ENCODE peak calls at places on chromosomes 1 and 21, in nine cellular contexts. T, U, H, I, K, M, V, W and J are unnamed samples.

GRCh38 chr1:24123611-24124010 is 11.7 kb upstream of the MYOM3 start:
- DNase-seq in K (no peak), V (no peak), H (no peak), U (no peak), I (peak; percentile 44), W (no peak), M (no peak), T (no peak), J (no peak)

GRCh38 chr1:116772648-116773045 is 18.4 kb downstream of the CD2 start:
- DNase-seq in H (peak; percentile 34), V (no peak), U (no peak), K (no peak), T (no peak), I (no peak), W (no peak), M (no peak), J (peak; percentile 72)

GRCh38 chr1:113983826-113984225 is 4.6 kb downstream of the OLFML3 start:
- DNase-seq in V (no peak), I (no peak), U (no peak), H (no peak), T (no peak), M (no peak), W (no peak), K (no peak), J (no peak)

GRCh38 chr1:175219774-175220173 is 27.2 kb upstream of the KIAA0040 start:
- DNase-seq in K (no peak), I (no peak), M (no peak), U (no peak), V (no peak), T (no peak), H (no peak), W (peak; percentile 52), J (no peak)

GRCh38 chr1:89126234-89126580 is 293 bp upstream of the GBP2 start:
- DNase-seq in W (no peak), T (no peak), M (no peak), H (no peak), U (no peak), I (no peak), V (no peak), K (no peak), J (no peak)

GRCh38 chr1:221435510-221435909 is 306.4 kb downstream of the DUSP10 start:
- DNase-seq in U (no peak), K (no peak), V (peak; percentile 85), I (no peak), W (peak; percentile 54), T (no peak), H (peak; percentile 85), M (no peak), J (peak; percentile 45)

GRCh38 chr1:3625151-3625907 is 514 bp downstream of the TPRG1L start:
- DNase-seq in W (no peak), K (no peak), H (peak; percentile 57), V (peak; percentile 57), M (peak; percentile 22), I (no peak), U (peak; percentile 69), T (peak; percentile 41), J (peak; percentile 41)

GRCh38 chr1:118842462-118843201 is 145.5 kb downstream of the TBX15 start:
- DNase-seq in I (peak; percentile 65), T (peak; percentile 71), W (no peak), H (no peak), V (no peak), M (no peak), K (peak; percentile 31), U (peak; percentile 22), J (peak; percentile 8)

GRCh38 chr1:24735619-24736375 is 9.4 kb upstream of the CLIC4 start:
- DNase-seq in I (peak; percentile 35), M (no peak), W (peak; percentile 42), V (peak; percentile 55), H (peak; percentile 88), K (no peak), U (no peak), T (peak; percentile 30), J (no peak)

GRCh38 chr1:5513179-5513578 is 479.0 kb downstream of the NPHP4 start:
- DNase-seq in V (no peak), W (no peak), U (no peak), K (no peak), H (no peak), I (no peak), M (no peak), T (no peak), J (no peak)

GRCh38 chr1:224623310-224623714 is 7.2 kb downstream of the CNIH3 start:
- DNase-seq in T (no peak), W (no peak), K (no peak), V (peak; percentile 68), M (no peak), H (no peak), I (no peak), U (no peak), J (no peak)

GRCh38 chr1:32073387-32074229 is 869 bp downstream of the TMEM39B start:
- DNase-seq in M (no peak), V (no peak), W (no peak), H (no peak), T (no peak), U (no peak), I (peak; percentile 53), K (no peak), J (no peak)

GRCh38 chr1:15218287-15219279 is 28.4 kb upstream of the FHAD1 start:
- DNase-seq in K (peak; percentile 37), W (no peak), U (no peak), M (no peak), H (peak; percentile 61), T (no peak), I (peak; percentile 55), V (peak; percentile 70), J (peak; percentile 68)

GRCh38 chr21:9759972-9760371 is 761.4 kb upstream of the TPTE start:
- DNase-seq in H (no peak), U (no peak), W (no peak), I (no peak), T (no peak), K (no peak), M (no peak), V (no peak), J (no peak)

GRCh38 chr1:33641099-33641830 is 168.8 kb downstream of the ZSCAN20 start:
- DNase-seq in K (no peak), T (peak; percentile 4), V (peak; percentile 58), I (no peak), M (no peak), U (no peak), H (peak; percentile 5), W (peak; percentile 14), J (no peak)

GRCh38 chr21:28827422-28827821 is 165.3 kb downstream of the LTN1 start:
- DNase-seq in K (no peak), V (no peak), U (no peak), W (no peak), I (no peak), T (no peak), M (no peak), H (no peak), J (no peak)

GRCh38 chr21:27480841-27481261 is 514.0 kb upstream of the ADAMTS5 start:
- DNase-seq in K (no peak), W (no peak), M (no peak), I (no peak), H (peak; percentile 33), V (peak; percentile 46), U (no peak), T (no peak), J (no peak)

GRCh38 chr1:217014066-217014465 is 290.8 kb upstream of the ESRRG start:
- DNase-seq in W (no peak), M (no peak), K (no peak), V (no peak), H (no peak), T (peak; percentile 18), U (no peak), I (no peak), J (no peak)

GRCh38 chr1:160836981-160837557 is 25.6 kb downstream of the CD244 start:
- DNase-seq in M (no peak), U (no peak), W (no peak), I (no peak), H (peak; percentile 66), K (no peak), T (no peak), V (no peak), J (no peak)

GRCh38 chr1:238960071-238960470 is 426.3 kb upstream of the CHRM3 start:
- DNase-seq in I (no peak), V (peak; percentile 33), M (no peak), W (no peak), K (no peak), H (peak; percentile 76), T (no peak), U (no peak), J (no peak)

GRCh38 chr1:14118691-14119485 is 418.9 kb downstream of the PRDM2 start:
- DNase-seq in U (no peak), W (no peak), T (no peak), I (no peak), K (no peak), H (peak; percentile 31), M (no peak), V (no peak), J (no peak)

GRCh38 chr21:17848228-17848627 is 29.1 kb upstream of the C21orf91 start:
- DNase-seq in I (no peak), T (no peak), W (no peak), K (no peak), H (peak; percentile 84), U (peak; percentile 11), M (no peak), V (peak; percentile 99), J (no peak)

GRCh38 chr1:8318436-8318835 is 522 bp downstream of the SLC45A1 start:
- DNase-seq in I (no peak), K (no peak), U (no peak), H (no peak), W (no peak), V (no peak), T (peak; percentile 69), M (no peak), J (no peak)

GRCh38 chr1:150061632-150062101 is 5.9 kb upstream of the VPS45 start:
- DNase-seq in W (no peak), H (peak; percentile 83), U (no peak), K (no peak), M (no peak), V (peak; percentile 46), T (no peak), I (no peak), J (peak; percentile 58)

GRCh38 chr1:240526321-240526720 is 85.6 kb downstream of the GREM2 start:
- DNase-seq in K (no peak), M (no peak), W (no peak), T (no peak), V (no peak), U (no peak), I (no peak), H (no peak), J (no peak)